ENCODE peak calls at places on chromosome 5, in six cellular contexts. One of them, this sample, is unnamed.

GRCh38 chr5:80368666-80369270 is 39.1 kb upstream of the ZFYVE16 start:
- DNase-seq in cardiac septum: no peak
- DNase-seq in AG08395: no peak
- DNase-seq in astrocyte of the cerebellum: no peak
- DNase-seq in naive thymus-derived CD8-positive, alpha-beta T cell: no peak
- DNase-seq in fibroblast of gingiva: no peak
- DNase-seq in this sample: no peak

GRCh38 chr5:125412561-125413535 is 666.4 kb upstream of the ZNF608 start:
- DNase-seq in cardiac septum: peak
- DNase-seq in AG08395: peak
- DNase-seq in astrocyte of the cerebellum: peak
- DNase-seq in naive thymus-derived CD8-positive, alpha-beta T cell: no peak
- DNase-seq in fibroblast of gingiva: peak
- DNase-seq in this sample: no peak

GRCh38 chr5:73612799-73613198 is 13.2 kb upstream of the ARHGEF28 start:
- DNase-seq in cardiac septum: no peak
- DNase-seq in AG08395: no peak
- DNase-seq in astrocyte of the cerebellum: no peak
- DNase-seq in naive thymus-derived CD8-positive, alpha-beta T cell: no peak
- DNase-seq in fibroblast of gingiva: no peak
- DNase-seq in this sample: no peak

GRCh38 chr5:33401482-33402390 is 39.0 kb upstream of the TARS1 start:
- DNase-seq in cardiac septum: no peak
- DNase-seq in AG08395: peak
- DNase-seq in astrocyte of the cerebellum: peak
- DNase-seq in naive thymus-derived CD8-positive, alpha-beta T cell: no peak
- DNase-seq in fibroblast of gingiva: peak
- DNase-seq in this sample: no peak

GRCh38 chr5:98106116-98107088 is 667.1 kb upstream of the RGMB start:
- DNase-seq in cardiac septum: no peak
- DNase-seq in AG08395: peak
- DNase-seq in astrocyte of the cerebellum: no peak
- DNase-seq in naive thymus-derived CD8-positive, alpha-beta T cell: no peak
- DNase-seq in fibroblast of gingiva: peak
- DNase-seq in this sample: no peak

GRCh38 chr5:157148734-157149615 is 6.3 kb upstream of the MED7 start:
- DNase-seq in cardiac septum: no peak
- DNase-seq in AG08395: peak
- DNase-seq in astrocyte of the cerebellum: peak
- DNase-seq in naive thymus-derived CD8-positive, alpha-beta T cell: peak
- DNase-seq in fibroblast of gingiva: peak
- DNase-seq in this sample: peak

GRCh38 chr5:108661030-108661429 is 86.7 kb upstream of the FER start:
- DNase-seq in cardiac septum: no peak
- DNase-seq in AG08395: no peak
- DNase-seq in astrocyte of the cerebellum: no peak
- DNase-seq in naive thymus-derived CD8-positive, alpha-beta T cell: no peak
- DNase-seq in fibroblast of gingiva: no peak
- DNase-seq in this sample: no peak

GRCh38 chr5:91643796-91644195 is 260.7 kb upstream of the ARRDC3 start:
- DNase-seq in cardiac septum: no peak
- DNase-seq in AG08395: no peak
- DNase-seq in astrocyte of the cerebellum: peak
- DNase-seq in naive thymus-derived CD8-positive, alpha-beta T cell: no peak
- DNase-seq in fibroblast of gingiva: peak
- DNase-seq in this sample: no peak

GRCh38 chr5:59999056-59999455 is 105.5 kb upstream of the PDE4D start:
- DNase-seq in cardiac septum: no peak
- DNase-seq in AG08395: no peak
- DNase-seq in astrocyte of the cerebellum: peak
- DNase-seq in naive thymus-derived CD8-positive, alpha-beta T cell: no peak
- DNase-seq in fibroblast of gingiva: no peak
- DNase-seq in this sample: no peak

GRCh38 chr5:127856310-127856709 is 153.1 kb downstream of the CCDC192 start:
- DNase-seq in cardiac septum: no peak
- DNase-seq in AG08395: no peak
- DNase-seq in astrocyte of the cerebellum: no peak
- DNase-seq in naive thymus-derived CD8-positive, alpha-beta T cell: no peak
- DNase-seq in fibroblast of gingiva: peak
- DNase-seq in this sample: no peak

GRCh38 chr5:73448451-73449136 is at the start of gene FOXD1:
- DNase-seq in cardiac septum: no peak
- DNase-seq in AG08395: peak
- DNase-seq in astrocyte of the cerebellum: peak
- DNase-seq in naive thymus-derived CD8-positive, alpha-beta T cell: peak
- DNase-seq in fibroblast of gingiva: peak
- DNase-seq in this sample: peak

GRCh38 chr5:20574576-20574975 is 586.6 kb upstream of the CDH18 start:
- DNase-seq in cardiac septum: no peak
- DNase-seq in AG08395: no peak
- DNase-seq in astrocyte of the cerebellum: no peak
- DNase-seq in naive thymus-derived CD8-positive, alpha-beta T cell: no peak
- DNase-seq in fibroblast of gingiva: no peak
- DNase-seq in this sample: no peak

GRCh38 chr5:56309262-56309826 is 76.2 kb upstream of the ANKRD55 start:
- DNase-seq in cardiac septum: no peak
- DNase-seq in AG08395: no peak
- DNase-seq in astrocyte of the cerebellum: no peak
- DNase-seq in naive thymus-derived CD8-positive, alpha-beta T cell: no peak
- DNase-seq in fibroblast of gingiva: no peak
- DNase-seq in this sample: no peak

GRCh38 chr5:10594591-10595210 is 30.8 kb downstream of the ANKRD33B start:
- DNase-seq in cardiac septum: no peak
- DNase-seq in AG08395: no peak
- DNase-seq in astrocyte of the cerebellum: no peak
- DNase-seq in naive thymus-derived CD8-positive, alpha-beta T cell: no peak
- DNase-seq in fibroblast of gingiva: no peak
- DNase-seq in this sample: no peak

GRCh38 chr5:61910771-61911170 is 395.2 kb upstream of the KIF2A start:
- DNase-seq in cardiac septum: no peak
- DNase-seq in AG08395: no peak
- DNase-seq in astrocyte of the cerebellum: no peak
- DNase-seq in naive thymus-derived CD8-positive, alpha-beta T cell: no peak
- DNase-seq in fibroblast of gingiva: no peak
- DNase-seq in this sample: no peak

GRCh38 chr5:99639905-99640304 is 711.1 kb upstream of the CHD1 start:
- DNase-seq in cardiac septum: no peak
- DNase-seq in AG08395: no peak
- DNase-seq in astrocyte of the cerebellum: no peak
- DNase-seq in naive thymus-derived CD8-positive, alpha-beta T cell: no peak
- DNase-seq in fibroblast of gingiva: no peak
- DNase-seq in this sample: no peak

GRCh38 chr5:133240425-133241091 is 188.7 kb downstream of the HSPA4 start:
- DNase-seq in cardiac septum: no peak
- DNase-seq in AG08395: peak
- DNase-seq in astrocyte of the cerebellum: peak
- DNase-seq in naive thymus-derived CD8-positive, alpha-beta T cell: no peak
- DNase-seq in fibroblast of gingiva: peak
- DNase-seq in this sample: peak

GRCh38 chr5:65391591-65391990 is 90.1 kb downstream of the ADAMTS6 start:
- DNase-seq in cardiac septum: no peak
- DNase-seq in AG08395: no peak
- DNase-seq in astrocyte of the cerebellum: no peak
- DNase-seq in naive thymus-derived CD8-positive, alpha-beta T cell: no peak
- DNase-seq in fibroblast of gingiva: peak
- DNase-seq in this sample: no peak

GRCh38 chr5:142175039-142175438 is 66.5 kb downstream of the NDFIP1 start:
- DNase-seq in cardiac septum: no peak
- DNase-seq in AG08395: no peak
- DNase-seq in astrocyte of the cerebellum: no peak
- DNase-seq in naive thymus-derived CD8-positive, alpha-beta T cell: no peak
- DNase-seq in fibroblast of gingiva: no peak
- DNase-seq in this sample: no peak

GRCh38 chr5:71719092-71719964 is at the start of gene CARTPT:
- DNase-seq in cardiac septum: no peak
- DNase-seq in AG08395: no peak
- DNase-seq in astrocyte of the cerebellum: no peak
- DNase-seq in naive thymus-derived CD8-positive, alpha-beta T cell: no peak
- DNase-seq in fibroblast of gingiva: no peak
- DNase-seq in this sample: no peak

GRCh38 chr5:157651623-157652376 is 438 bp downstream of the SOX30 start:
- DNase-seq in cardiac septum: peak
- DNase-seq in AG08395: peak
- DNase-seq in astrocyte of the cerebellum: no peak
- DNase-seq in naive thymus-derived CD8-positive, alpha-beta T cell: peak
- DNase-seq in fibroblast of gingiva: peak
- DNase-seq in this sample: no peak

GRCh38 chr5:157470616-157471015 is 10.6 kb downstream of the NIPAL4 start:
- DNase-seq in cardiac septum: no peak
- DNase-seq in AG08395: no peak
- DNase-seq in astrocyte of the cerebellum: no peak
- DNase-seq in naive thymus-derived CD8-positive, alpha-beta T cell: no peak
- DNase-seq in fibroblast of gingiva: no peak
- DNase-seq in this sample: no peak

GRCh38 chr5:56406221-56406620 is 173.1 kb upstream of the ANKRD55 start:
- DNase-seq in cardiac septum: no peak
- DNase-seq in AG08395: no peak
- DNase-seq in astrocyte of the cerebellum: no peak
- DNase-seq in naive thymus-derived CD8-positive, alpha-beta T cell: no peak
- DNase-seq in fibroblast of gingiva: no peak
- DNase-seq in this sample: no peak

GRCh38 chr5:156036640-156037039 is 290.3 kb upstream of the SGCD start:
- DNase-seq in cardiac septum: no peak
- DNase-seq in AG08395: peak
- DNase-seq in astrocyte of the cerebellum: no peak
- DNase-seq in naive thymus-derived CD8-positive, alpha-beta T cell: no peak
- DNase-seq in fibroblast of gingiva: peak
- DNase-seq in this sample: no peak

GRCh38 chr5:108975697-108976096 is 228.0 kb downstream of the FER start:
- DNase-seq in cardiac septum: no peak
- DNase-seq in AG08395: no peak
- DNase-seq in astrocyte of the cerebellum: no peak
- DNase-seq in naive thymus-derived CD8-positive, alpha-beta T cell: no peak
- DNase-seq in fibroblast of gingiva: no peak
- DNase-seq in this sample: no peak

GRCh38 chr5:178489281-178489976 is 100.8 kb downstream of the COL23A1 start:
- DNase-seq in cardiac septum: no peak
- DNase-seq in AG08395: peak
- DNase-seq in astrocyte of the cerebellum: no peak
- DNase-seq in naive thymus-derived CD8-positive, alpha-beta T cell: no peak
- DNase-seq in fibroblast of gingiva: no peak
- DNase-seq in this sample: peak

GRCh38 chr5:42745426-42745825 is 11.2 kb upstream of the CCDC152 start:
- DNase-seq in cardiac septum: no peak
- DNase-seq in AG08395: no peak
- DNase-seq in astrocyte of the cerebellum: no peak
- DNase-seq in naive thymus-derived CD8-positive, alpha-beta T cell: no peak
- DNase-seq in fibroblast of gingiva: no peak
- DNase-seq in this sample: peak

GRCh38 chr5:36442796-36443195 is 141.1 kb upstream of the RANBP3L start:
- DNase-seq in cardiac septum: no peak
- DNase-seq in AG08395: no peak
- DNase-seq in astrocyte of the cerebellum: no peak
- DNase-seq in naive thymus-derived CD8-positive, alpha-beta T cell: no peak
- DNase-seq in fibroblast of gingiva: no peak
- DNase-seq in this sample: no peak

GRCh38 chr5:52789378-52789777 is 1.7 kb downstream of the ITGA1 start:
- DNase-seq in cardiac septum: no peak
- DNase-seq in AG08395: no peak
- DNase-seq in astrocyte of the cerebellum: no peak
- DNase-seq in naive thymus-derived CD8-positive, alpha-beta T cell: no peak
- DNase-seq in fibroblast of gingiva: no peak
- DNase-seq in this sample: no peak

GRCh38 chr5:151253604-151253948 is 591 bp downstream of the GM2A start:
- DNase-seq in cardiac septum: no peak
- DNase-seq in AG08395: no peak
- DNase-seq in astrocyte of the cerebellum: no peak
- DNase-seq in naive thymus-derived CD8-positive, alpha-beta T cell: no peak
- DNase-seq in fibroblast of gingiva: no peak
- DNase-seq in this sample: peak

This sample was measured in NB4.